ENCODE peak calls at places on chromosome 21, in eight cellular contexts. S, J, T, K, A, P, G and O are unnamed samples. For H3K27me3, the result is how much of the 10 kb centered on the place peaks cover.

GRCh38 chr21:26179501-26179900 is 8.9 kb upstream of the APP start:
- DNase-seq in S (no peak), J (no peak), T (no peak), K (no peak), A (no peak), P (no peak), G (no peak), O (no peak)

GRCh38 chr21:29148535-29148934 is 18.1 kb downstream of the MAP3K7CL start:
- DNase-seq in S (no peak), J (no peak), T (peak), K (no peak), A (no peak), P (no peak), G (no peak), O (no peak)

GRCh38 chr21:17139696-17140095 is 373.1 kb upstream of the CXADR start:
- DNase-seq in S (no peak), J (no peak), T (no peak), K (no peak), A (no peak), P (no peak), G (no peak), O (no peak)

GRCh38 chr21:30986966-30987365 is 51.3 kb downstream of the KRTAP19-8 start:
- DNase-seq in S (no peak), J (no peak), T (no peak), K (no peak), A (no peak), P (no peak), G (no peak), O (no peak)

GRCh38 chr21:19547951-19548635 is 1144.5 kb upstream of the TMPRSS15 start:
- DNase-seq in S (no peak), J (no peak), T (no peak), K (no peak), A (no peak), P (no peak), G (no peak), O (no peak)

GRCh38 chr21:30189763-30190162 is 23.2 kb upstream of the CLDN17 start:
- DNase-seq in S (no peak), J (no peak), T (no peak), K (no peak), A (no peak), P (no peak), G (no peak), O (no peak)

GRCh38 chr21:25979845-25980433 is 190.6 kb downstream of the APP start:
- DNase-seq in S (no peak), J (no peak), T (no peak), K (no peak), A (no peak), P (no peak), G (no peak), O (no peak)

GRCh38 chr21:15441060-15441493 is 288.7 kb upstream of the USP25 start:
- DNase-seq in S (no peak), J (no peak), T (no peak), K (no peak), A (no peak), P (no peak), G (no peak), O (no peak)

GRCh38 chr21:37845535-37845934 is 70.7 kb downstream of the KCNJ6 start:
- DNase-seq in S (no peak), J (no peak), T (no peak), K (no peak), A (no peak), P (no peak), G (no peak), O (no peak)

GRCh38 chr21:38471766-38472165 is 26.5 kb downstream of the ERG start:
- DNase-seq in S (no peak), J (no peak), T (no peak), K (no peak), A (no peak), P (no peak), G (no peak), O (no peak)

GRCh38 chr21:28822882-28823335 is 169.8 kb downstream of the LTN1 start:
- DNase-seq in S (no peak), J (no peak), T (no peak), K (no peak), A (no peak), P (no peak), G (no peak), O (no peak)

GRCh38 chr21:29104239-29104708 is 26.2 kb upstream of the MAP3K7CL start:
- DNase-seq in S (no peak), J (no peak), T (peak), K (no peak), A (no peak), P (no peak), G (no peak), O (no peak)

GRCh38 chr21:23014021-23014420 is 2015.8 kb downstream of the NCAM2 start:
- DNase-seq in S (no peak), J (no peak), T (no peak), K (no peak), A (no peak), P (no peak), G (no peak), O (no peak)

GRCh38 chr21:25039461-25040380 is 567.6 kb downstream of the MRPL39 start:
- DNase-seq in S (no peak), J (no peak), T (peak), K (no peak), A (no peak), P (no peak), G (no peak), O (no peak)

GRCh38 chr21:31730687-31731111 is 1.2 kb downstream of the SCAF4 start:
- DNase-seq in S (peak), J (no peak), T (peak), K (no peak), A (no peak), P (no peak), G (no peak), O (no peak)

GRCh38 chr21:25952306-25952705 is 217.5 kb downstream of the GABPA start:
- DNase-seq in S (no peak), J (no peak), T (no peak), K (no peak), A (no peak), P (no peak), G (no peak), O (no peak)

GRCh38 chr21:14923468-14923867 is 141.3 kb downstream of the NRIP1 start:
- DNase-seq in S (no peak), J (no peak), T (peak), K (no peak), A (no peak), P (no peak), G (no peak), O (no peak)

GRCh38 chr21:46208761-46209721 is 19.5 kb downstream of the LSS start:
- DNase-seq in S (no peak), J (no peak), T (no peak), K (no peak), A (peak), P (no peak), G (no peak), O (no peak)

GRCh38 chr21:45704311-45705108 is 61.0 kb downstream of the PCBP3 start:
- DNase-seq in S (no peak), J (no peak), T (no peak), K (no peak), A (no peak), P (no peak), G (no peak), O (no peak)

GRCh38 chr21:26115346-26115745 is 55.2 kb downstream of the APP start:
- DNase-seq in S (no peak), J (no peak), T (no peak), K (no peak), A (no peak), P (no peak), G (no peak), O (no peak)

GRCh38 chr21:35284199-35284598 is 235.1 kb upstream of the RUNX1 start:
- DNase-seq in S (no peak), J (peak), T (no peak), K (peak), A (no peak), P (no peak), G (no peak), O (no peak)

GRCh38 chr21:38392722-38393121 is 105.6 kb downstream of the ERG start:
- DNase-seq in S (no peak), J (no peak), T (no peak), K (no peak), A (no peak), P (no peak), G (no peak), O (no peak)

GRCh38 chr21:31084689-31085088 is 46.4 kb upstream of the KRTAP19-8 start:
- DNase-seq in S (no peak), J (no peak), T (no peak), K (no peak), A (no peak), P (no peak), G (no peak), O (no peak)

GRCh38 chr21:30434033-30434631 is 4.1 kb downstream of the KRTAP13-4 start:
- DNase-seq in S (no peak), J (no peak), T (no peak), K (no peak), A (no peak), P (no peak), G (no peak), O (peak)

GRCh38 chr21:37914211-37914900 is 1.9 kb downstream of the KCNJ6 start:
- DNase-seq in S (no peak), J (peak), T (peak), K (no peak), A (peak), P (no peak), G (no peak), O (no peak)

GRCh38 chr21:31354604-31355443 is 10.8 kb upstream of the TIAM1 start:
- DNase-seq in S (peak), J (no peak), T (peak), K (no peak), A (no peak), P (peak), G (peak), O (peak)

GRCh38 chr21:40466893-40467483 is 380.0 kb downstream of the DSCAM start:
- DNase-seq in S (no peak), J (no peak), T (peak), K (no peak), A (no peak), P (no peak), G (no peak), O (no peak)

GRCh38 chr21:16709866-16710550 is 802.8 kb upstream of the CXADR start:
- DNase-seq in S (no peak), J (no peak), T (peak), K (no peak), A (no peak), P (no peak), G (no peak), O (no peak)

GRCh38 chr21:39095681-39096080 is 87.6 kb downstream of the PSMG1 start:
- DNase-seq in S (no peak), J (no peak), T (no peak), K (no peak), A (no peak), P (no peak), G (no peak), O (no peak)

GRCh38 chr21:35484856-35485255 is 435.8 kb upstream of the RUNX1 start:
- DNase-seq in S (no peak), J (no peak), T (no peak), K (no peak), A (no peak), P (no peak), G (no peak), O (no peak)

GRCh38 chr21:39579734-39580332 is 32.9 kb upstream of the B3GALT5 start:
- DNase-seq in S (no peak), J (no peak), T (no peak), K (no peak), A (no peak), P (no peak), G (no peak), O (no peak)

GRCh38 chr21:15031790-15032357 is 32.9 kb downstream of the NRIP1 start:
- DNase-seq in S (no peak), J (no peak), T (peak), K (no peak), A (no peak), P (no peak), G (no peak), O (no peak)

GRCh38 chr21:16423921-16424320 is 694.1 kb downstream of the USP25 start:
- DNase-seq in S (no peak), J (no peak), T (no peak), K (no peak), A (no peak), P (no peak), G (no peak), O (no peak)

GRCh38 chr21:38699048-38699447 is 106.7 kb upstream of the ETS2 start:
- DNase-seq in S (no peak), J (no peak), T (no peak), K (no peak), A (no peak), P (no peak), G (no peak), O (no peak)

GRCh38 chr21:42578761-42579415 is 65.2 kb downstream of the SLC37A1 start:
- DNase-seq in S (no peak), J (peak), T (no peak), K (peak), A (peak), P (no peak), G (no peak), O (no peak)
- H3K27me3 ChIP-seq in S (under half), J (under half), T (under half), K (under half), A (under half), P (under half), G (under half), O (under half)

DNA sequence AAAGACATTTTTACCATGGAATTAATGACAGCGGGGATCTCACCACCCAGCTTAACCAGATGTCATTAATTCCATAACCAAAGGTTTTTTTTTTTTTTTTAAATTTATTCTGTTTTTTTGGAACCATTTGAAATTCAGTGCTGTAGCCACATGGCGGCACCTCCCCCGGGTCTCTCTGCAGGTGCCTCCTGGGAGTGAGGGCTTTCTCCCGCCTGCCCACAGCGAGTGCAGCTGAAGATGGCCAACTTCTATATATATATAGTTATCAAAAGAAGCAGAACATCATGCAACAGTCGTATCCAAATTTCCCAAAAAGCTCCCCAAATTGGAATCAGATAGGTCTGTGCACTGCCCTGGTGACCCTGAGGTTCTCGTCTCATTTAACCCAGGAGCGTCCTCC is 3.6 kb downstream of the KRTAP10-8 start:
- DNase-seq in S (no peak), J (no peak), T (no peak), K (no peak), A (no peak), P (no peak), G (no peak), O (no peak)
- H3K27me3 ChIP-seq in S (under half), J (under half), T (under half), K (under half), A (under half), P (under half), G (under half), O (under half)

GRCh38 chr21:42654179-42654912 is 925 bp downstream of the PDE9A start:
- DNase-seq in S (no peak), J (no peak), T (no peak), K (peak), A (peak), P (no peak), G (no peak), O (no peak)
- H3K27me3 ChIP-seq in S (under half), J (under half), T (under half), K (under half), A (under half), P (under half), G (under half), O (under half)

GRCh38 chr21:33069994-33070811 is at the start of gene OLIG1:
- DNase-seq in S (no peak), J (peak), T (peak), K (peak), A (peak), P (no peak), G (no peak), O (no peak)

GRCh38 chr21:33070921-33071877 is 1.3 kb downstream of the OLIG1 start:
- DNase-seq in S (no peak), J (no peak), T (no peak), K (no peak), A (peak), P (no peak), G (no peak), O (no peak)

GRCh38 chr21:33069243-33069642 is 698 bp upstream of the OLIG1 start:
- DNase-seq in S (no peak), J (no peak), T (no peak), K (no peak), A (no peak), P (no peak), G (no peak), O (no peak)

GRCh38 chr21:33069645-33069993 is 322 bp upstream of the OLIG1 start:
- DNase-seq in S (no peak), J (no peak), T (no peak), K (no peak), A (no peak), P (no peak), G (no peak), O (no peak)

DNA sequence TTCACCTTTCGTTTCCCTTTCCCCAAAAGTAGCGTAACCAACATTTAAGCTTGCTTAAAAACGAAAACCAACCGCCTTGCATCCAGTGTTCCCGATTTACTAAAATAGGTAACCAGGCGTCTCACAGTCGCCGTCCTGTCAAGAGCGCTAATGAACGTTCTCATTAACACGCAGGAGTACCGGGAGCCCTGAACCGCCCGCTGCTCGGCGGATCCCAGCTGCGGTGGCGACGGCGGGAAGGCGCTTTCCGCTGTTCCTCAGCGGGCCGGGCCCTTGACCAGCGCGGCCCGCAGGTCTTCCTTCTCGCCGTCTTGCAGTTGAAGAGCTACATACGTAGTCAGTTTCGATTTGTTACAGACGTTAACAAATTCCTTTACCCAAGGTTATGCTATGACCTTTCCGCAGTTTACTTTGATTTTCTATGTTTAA is 2.0 kb downstream of the OLIG1 start:
- DNase-seq in S (no peak), J (no peak), T (peak), K (no peak), A (peak), P (no peak), G (no peak), O (peak)
- H3K27me3 ChIP-seq in S (under half), J (half or more), T (half or more), K (under half), A (half or more), P (half or more), G (under half), O (under half)

DNA sequence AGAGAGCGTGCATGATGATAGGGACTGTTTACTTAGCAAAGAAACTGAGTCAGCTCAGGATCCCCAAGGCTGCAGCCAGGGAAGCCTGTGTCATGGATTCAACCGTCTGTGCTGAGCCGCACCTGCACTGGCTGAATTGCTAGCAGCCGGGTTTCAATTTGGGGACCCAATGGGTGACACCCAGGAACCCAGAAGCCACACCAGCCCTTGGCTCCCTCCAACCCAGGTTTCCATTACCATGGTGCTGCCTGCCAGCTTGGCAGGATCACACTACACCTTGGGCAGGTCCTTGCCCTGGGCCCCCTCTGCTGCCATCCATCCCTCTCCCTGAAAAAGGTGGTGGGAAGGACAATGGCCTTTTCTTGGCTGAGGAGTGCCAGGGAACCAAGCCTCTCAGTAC is 64.0 kb upstream of the CLDN14 start:
- DNase-seq in S (no peak), J (no peak), T (no peak), K (no peak), A (no peak), P (no peak), G (no peak), O (no peak)
- H3K27me3 ChIP-seq in S (under half), J (under half), T (half or more), K (under half), A (under half), P (under half), G (under half), O (under half)